ENCODE peak calls at places on chromosomes 7 and 10, in five cellular contexts. P is Right ventricle myocardium superior; W is BE2C; S is AG20443; Q is activated naive CD8-positive, alpha-beta T cell treated with anti-CD3 and anti-CD28 coated beads, Interleukin-2, amount 50 U/mL, for 16 hours. T is an unnamed sample.

GRCh38 chr10:106972381-106972780 is 192.1 kb downstream of the SORCS1 start:
- DNase-seq in W (no peak), S (no peak), Q (no peak), P (no peak), T (no peak)

GRCh38 chr7:92915348-92915747 is 79.0 kb upstream of the CDK6 start:
- DNase-seq in P (no peak), Q (no peak), S (no peak), W (no peak), T (no peak)

GRCh38 chr7:105006367-105007139 is 7.5 kb upstream of the KMT2E start:
- DNase-seq in S (no peak), W (no peak), Q (no peak), P (no peak), T (no peak)

GRCh38 chr10:96830511-96831199 is 1.4 kb upstream of the LCOR start:
- DNase-seq in Q (peak), S (peak), P (no peak), W (peak), T (peak)

GRCh38 chr10:13206546-13207443 is 27.4 kb downstream of the UCMA start:
- DNase-seq in P (no peak), W (no peak), Q (no peak), S (peak), T (no peak)

GRCh38 chr7:103343758-103344452 is 662 bp downstream of the DNAJC2 start:
- DNase-seq in Q (no peak), S (peak), W (peak), P (no peak), T (no peak)

GRCh38 chr7:77580762-77581350 is 43.8 kb downstream of the PTPN12 start:
- DNase-seq in S (peak), W (no peak), P (no peak), Q (no peak), T (no peak)

GRCh38 chr10:118802126-118802793 is 47.5 kb upstream of the CACUL1 start:
- DNase-seq in Q (no peak), S (no peak), W (no peak), P (no peak), T (no peak)

GRCh38 chr7:92797284-92797683 is 39.1 kb downstream of the CDK6 start:
- DNase-seq in P (peak), S (no peak), Q (no peak), W (no peak), T (no peak)

GRCh38 chr7:46930336-46930735 is 651.6 kb downstream of the TNS3 start:
- DNase-seq in W (no peak), P (no peak), S (peak), Q (no peak), T (no peak)

GRCh38 chr10:117763528-117763927 is 221.0 kb downstream of the EMX2 start:
- DNase-seq in W (no peak), S (no peak), P (no peak), Q (no peak), T (peak)

GRCh38 chr7:1619152-1620079 is 49.6 kb upstream of the PSMG3 start:
- DNase-seq in S (no peak), Q (no peak), W (no peak), P (peak), T (no peak)

GRCh38 chr7:55261386-55261770 is 103.8 kb upstream of the LANCL2 start:
- DNase-seq in P (no peak), Q (no peak), S (peak), W (no peak), T (no peak)

GRCh38 chr7:78642751-78643150 is 810.7 kb downstream of the MAGI2 start:
- DNase-seq in Q (no peak), S (no peak), P (no peak), W (no peak), T (no peak)

GRCh38 chr7:82288769-82289535 is 154.6 kb downstream of the CACNA2D1 start:
- DNase-seq in S (no peak), P (no peak), Q (no peak), W (no peak), T (no peak)

GRCh38 chr7:156025675-156026074 is 213.4 kb upstream of the SHH start:
- DNase-seq in P (no peak), S (no peak), Q (no peak), W (no peak), T (no peak)

GRCh38 chr7:37432240-37432917 is 16.3 kb downstream of the ELMO1 start:
- DNase-seq in W (no peak), S (no peak), P (no peak), Q (no peak), T (no peak)

GRCh38 chr7:157771-158251 is 34.6 kb upstream of the FAM20C start:
- DNase-seq in Q (no peak), W (no peak), S (no peak), P (no peak), T (no peak)

GRCh38 chr10:34886906-34887615 is 72.0 kb upstream of the PARD3 start:
- DNase-seq in P (no peak), W (no peak), Q (no peak), S (no peak), T (no peak)

GRCh38 chr7:47654672-47655340 is 72.9 kb upstream of the TNS3 start:
- DNase-seq in Q (no peak), S (peak), P (peak), W (no peak), T (no peak)

GRCh38 chr7:4220011-4220410 is 462.1 kb upstream of the FOXK1 start:
- DNase-seq in S (no peak), Q (no peak), P (no peak), W (no peak), T (no peak)

GRCh38 chr10:89115876-89116627 is 91.1 kb downstream of the CH25H start:
- DNase-seq in W (no peak), Q (no peak), S (peak), P (no peak), T (no peak)

GRCh38 chr7:95240910-95241309 is 83.4 kb downstream of the PON1 start:
- DNase-seq in W (no peak), Q (no peak), S (no peak), P (no peak), T (no peak)

GRCh38 chr10:103493911-103494877 is 689 bp downstream of the NEURL1 start:
- DNase-seq in P (no peak), W (no peak), Q (no peak), S (peak), T (peak)

GRCh38 chr7:128937647-128938523 is at the start of gene IRF5:
- DNase-seq in W (no peak), P (peak), Q (no peak), S (peak), T (peak)

GRCh38 chr10:11724938-11725776 is 17.0 kb upstream of the ECHDC3 start:
- DNase-seq in S (peak), W (no peak), Q (no peak), P (no peak), T (no peak)

GRCh38 chr10:15168296-15168780 is at the start of gene NMT2:
- DNase-seq in W (peak), Q (peak), P (peak), S (peak), T (peak)

GRCh38 chr7:124818807-124819206 is 53.2 kb upstream of the GPR37 start:
- DNase-seq in Q (no peak), W (no peak), S (no peak), P (no peak), T (no peak)

GRCh38 chr10:15439381-15439837 is 68.3 kb upstream of the FAM171A1 start:
- DNase-seq in W (no peak), S (peak), Q (no peak), P (peak), T (peak)

GRCh38 chr7:16422917-16423316 is 1.6 kb upstream of the CRPPA start:
- DNase-seq in W (no peak), P (no peak), S (no peak), Q (no peak), T (no peak)

GRCh38 chr7:113338297-113338696 is 219.9 kb upstream of the SMIM30 start:
- DNase-seq in S (no peak), W (no peak), P (no peak), Q (no peak), T (no peak)

T was measured in endodermal cell.